ENCODE peak calls at places on chromosomes 5 and 9, in four cellular contexts. P is glutamatergic neuron; V is effector memory CD8-positive, alpha-beta T cell; M is anterior cingulate cortex. B is an unnamed sample.

GRCh38 chr9:120648581-120648980 is 65.7 kb downstream of the MEGF9 start:
- DNase-seq in P (no peak), V (no peak), M (no peak), B (no peak)

GRCh38 chr5:137148656-137149055 is 350.5 kb downstream of the SPOCK1 start:
- DNase-seq in P (no peak), V (no peak), M (no peak), B (no peak)

GRCh38 chr9:132730054-132731033 is 60.1 kb downstream of the GTF3C4 start:
- DNase-seq in P (no peak), V (no peak), M (no peak), B (no peak)

GRCh38 chr5:134568761-134569725 is 43.6 kb downstream of the JADE2 start:
- DNase-seq in P (no peak), V (no peak), M (peak; percentile 52), B (peak; percentile 83)

GRCh38 chr9:38687389-38687842 is 32.5 kb downstream of the FAM240B start:
- DNase-seq in P (no peak), V (no peak), M (no peak), B (peak; percentile 39)

GRCh38 chr5:53052499-53052898 is 57.1 kb downstream of the MOCS2 start:
- DNase-seq in P (no peak), V (no peak), M (no peak), B (no peak)

GRCh38 chr9:111916234-111916645 is 19.6 kb downstream of the UGCG start:
- DNase-seq in P (no peak), V (no peak), M (no peak), B (no peak)

GRCh38 chr9:123584202-123585176 is 228.5 kb downstream of the CRB2 start:
- DNase-seq in P (no peak), V (no peak), M (no peak), B (no peak)

GRCh38 chr9:81687521-81688261 is 1.7 kb downstream of the TLE1 start:
- DNase-seq in P (peak; percentile 86), V (no peak), M (no peak), B (no peak)

GRCh38 chr9:10251490-10251889 is 361.3 kb downstream of the PTPRD start:
- DNase-seq in P (no peak), V (no peak), M (no peak), B (no peak)

GRCh38 chr5:83554686-83555085 is 83.1 kb downstream of the VCAN start:
- DNase-seq in P (no peak), V (no peak), M (no peak), B (no peak)

GRCh38 chr5:74446673-74447337 is 193.7 kb downstream of the ENC1 start:
- DNase-seq in P (no peak), V (no peak), M (no peak), B (no peak)

GRCh38 chr5:125232779-125233230 is 486.4 kb upstream of the ZNF608 start:
- DNase-seq in P (no peak), V (no peak), M (no peak), B (no peak)

B was measured in amygdala.